ENCODE peak calls at places on chromosomes 1 and 21, in seven cellular contexts. H is NCI-H774; W is anterior cingulate cortex; J is GM13976; X is stimulated activated CD4-positive, alpha-beta T cell treated with anti-CD3 and anti-CD28 coated beads, Interleukin-2, amount 100 ng/mL, for 24 hours; S is prostate gland; L is stimulated activated CD8-positive, alpha-beta memory T cell treated with anti-CD3 and anti-CD28 coated beads, Interleukin-7, amount 100 ng/mL, for 4 hours. O is an unnamed sample.

GRCh38 chr1:211335507-211336157 is 9.0 kb downstream of the TRAF5 start:
- DNase-seq in H (no peak), W (no peak), J (peak), X (no peak), S (no peak), L (no peak), O (no peak)

GRCh38 chr1:108033486-108034081 is 68.6 kb upstream of the VAV3 start:
- DNase-seq in H (no peak), W (no peak), J (no peak), X (no peak), S (no peak), L (no peak), O (no peak)

GRCh38 chr1:214933375-214933774 is 149.2 kb upstream of the KCNK2 start:
- DNase-seq in H (no peak), W (no peak), J (no peak), X (peak), S (no peak), L (no peak), O (no peak)

GRCh38 chr1:3530086-3530930 is 75.8 kb downstream of the ARHGEF16 start:
- DNase-seq in H (no peak), W (no peak), J (no peak), X (peak), S (peak), L (no peak), O (no peak)

GRCh38 chr1:160465123-160465522 is 57.9 kb downstream of the SLAMF6 start:
- DNase-seq in H (no peak), W (no peak), J (no peak), X (no peak), S (no peak), L (no peak), O (no peak)

GRCh38 chr1:160953030-160953429 is 1.6 kb downstream of the ITLN2 start:
- DNase-seq in H (no peak), W (no peak), J (no peak), X (no peak), S (peak), L (no peak), O (no peak)

GRCh38 chr1:200410566-200410878 is 686 bp upstream of the ZNF281 start:
- DNase-seq in H (peak), W (no peak), J (no peak), X (no peak), S (no peak), L (no peak), O (no peak)

GRCh38 chr1:151853411-151853930 is at the start of gene THEM5:
- DNase-seq in H (no peak), W (no peak), J (no peak), X (no peak), S (no peak), L (no peak), O (no peak)

GRCh38 chr21:37210017-37210593 is 57.0 kb downstream of the VPS26C start:
- DNase-seq in H (no peak), W (no peak), J (no peak), X (no peak), S (no peak), L (no peak), O (no peak)

GRCh38 chr21:39004776-39005605 is 178.3 kb downstream of the PSMG1 start:
- DNase-seq in H (peak), W (peak), J (no peak), X (no peak), S (no peak), L (no peak), O (no peak)

GRCh38 chr21:32411366-32412161 is 942 bp upstream of the EVA1C start:
- DNase-seq in H (peak), W (peak), J (no peak), X (peak), S (peak), L (peak), O (no peak)

O was measured in SW 1271.